ENCODE peak calls at places on chromosomes 6 and 20, in six cellular contexts. D, G, L, J, N and W are unnamed samples.

GRCh38 chr20:36372671-36373070 is 66.5 kb downstream of the DLGAP4 start:
- DNase-seq in L (no peak), N (no peak), G (no peak), D (no peak), J (no peak), W (no peak)

GRCh38 chr20:48667889-48668413 is 159.8 kb downstream of the PREX1 start:
- DNase-seq in L (no peak), G (no peak), N (no peak), J (no peak), D (no peak), W (no peak)

GRCh38 chr6:159695984-159696383 is 2.9 kb upstream of the SOD2 start:
- DNase-seq in N (no peak), D (no peak), J (no peak), L (no peak), G (no peak), W (no peak)

GRCh38 chr6:3263091-3263490 is 4.3 kb downstream of the PSMG4 start:
- DNase-seq in J (no peak), L (no peak), G (no peak), N (no peak), D (no peak), W (no peak)

GRCh38 chr6:15534970-15535369 is 127.9 kb downstream of the DTNBP1 start:
- DNase-seq in J (no peak), N (no peak), D (no peak), L (no peak), G (no peak), W (no peak)

GRCh38 chr6:149887343-149887742 is 10.6 kb downstream of the RAET1E start:
- DNase-seq in G (no peak), L (no peak), J (no peak), N (no peak), D (no peak), W (no peak)

GRCh38 chr6:74222768-74223321 is 526.8 kb downstream of the CD109 start:
- DNase-seq in J (no peak), N (peak; percentile 85), D (no peak), G (no peak), L (no peak), W (no peak)

GRCh38 chr6:114638346-114638745 is 295.5 kb upstream of the HS3ST5 start:
- DNase-seq in N (peak; percentile 85), G (no peak), D (no peak), L (no peak), J (no peak), W (no peak)

GRCh38 chr6:16635810-16636602 is 125.3 kb downstream of the ATXN1 start:
- DNase-seq in L (no peak), N (peak; percentile 31), D (no peak), J (no peak), G (peak; percentile 8), W (peak; percentile 27)

GRCh38 chr6:165834613-165835259 is 171.7 kb upstream of the PDE10A start:
- DNase-seq in N (no peak), J (peak; percentile 65), L (no peak), G (no peak), D (no peak), W (peak; percentile 97)

GRCh38 chr20:31953749-31954148 is 1.9 kb upstream of the PDRG1 start:
- DNase-seq in L (no peak), N (no peak), D (no peak), G (no peak), J (no peak), W (no peak)

GRCh38 chr6:107237992-107238660 is 122.8 kb upstream of the BEND3 start:
- DNase-seq in J (no peak), D (no peak), L (no peak), N (no peak), G (no peak), W (no peak)

DNA sequence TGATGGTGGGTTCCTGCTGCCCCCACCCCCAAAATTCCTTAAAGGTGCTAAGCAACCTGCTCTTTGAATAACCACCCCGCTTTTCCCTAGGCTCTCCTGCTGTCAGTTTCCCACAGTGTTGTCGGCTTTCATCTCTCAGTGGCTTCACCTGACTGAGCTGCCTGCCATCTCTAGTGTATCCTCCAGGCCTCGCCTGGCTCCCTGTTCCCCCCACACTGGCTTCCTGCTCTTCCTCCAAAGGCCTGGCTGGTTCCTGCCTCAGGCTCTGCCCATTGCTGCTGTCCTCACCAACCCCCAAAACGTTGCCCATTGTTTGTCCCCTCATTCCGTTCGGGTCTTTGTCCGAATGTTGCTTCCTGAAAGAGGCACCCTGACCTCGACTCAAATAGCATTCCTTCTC is 93.8 kb upstream of the POPDC3 start:
- DNase-seq in D (no peak), L (no peak), N (peak; percentile 16), G (no peak), J (no peak), W (no peak)
- H3K4me1 ChIP-seq in D (no peaks in the 10 kb centered on the region), L (no peaks in the 10 kb centered on the region), N (peaks cover 14% of the 10 kb centered on the region), G (no peaks in the 10 kb centered on the region), J (no peaks in the 10 kb centered on the region), W (no peaks in the 10 kb centered on the region)

GRCh38 chr6:155656024-155656423 is 200.4 kb upstream of the NOX3 start:
- DNase-seq in J (no peak), N (no peak), G (no peak), D (no peak), L (no peak), W (no peak)
- H3K4me3 ChIP-seq in J (no peak overlapping the region), N (no peak overlapping the region), G (no peak overlapping the region), D (no peak overlapping the region), L (no peak overlapping the region), W (no peak overlapping the region)

GRCh38 chr6:155980680-155981079 is 525.0 kb upstream of the NOX3 start:
- DNase-seq in J (no peak), L (no peak), G (no peak), D (no peak), N (no peak), W (no peak)

GRCh38 chr6:155974359-155974758 is 518.7 kb upstream of the NOX3 start:
- DNase-seq in N (no peak), D (no peak), J (no peak), L (no peak), G (no peak), W (no peak)

GRCh38 chr6:155980014-155980413 is 524.4 kb upstream of the NOX3 start:
- DNase-seq in N (no peak), G (no peak), J (no peak), D (no peak), L (no peak), W (no peak)

GRCh38 chr6:155970878-155971702 is 515.5 kb upstream of the NOX3 start:
- DNase-seq in J (no peak), L (no peak), D (no peak), N (no peak), G (no peak), W (no peak)

GRCh38 chr6:155974967-155975366 is 519.3 kb upstream of the NOX3 start:
- DNase-seq in L (no peak), G (no peak), J (no peak), D (no peak), N (no peak), W (no peak)
- H3K4me1 ChIP-seq in L (no peaks in the 10 kb centered on the region), G (no peaks in the 10 kb centered on the region), J (no peaks in the 10 kb centered on the region), D (peaks cover 37% of the 10 kb centered on the region), N (no peaks in the 10 kb centered on the region), W (no peaks in the 10 kb centered on the region)

DNA sequence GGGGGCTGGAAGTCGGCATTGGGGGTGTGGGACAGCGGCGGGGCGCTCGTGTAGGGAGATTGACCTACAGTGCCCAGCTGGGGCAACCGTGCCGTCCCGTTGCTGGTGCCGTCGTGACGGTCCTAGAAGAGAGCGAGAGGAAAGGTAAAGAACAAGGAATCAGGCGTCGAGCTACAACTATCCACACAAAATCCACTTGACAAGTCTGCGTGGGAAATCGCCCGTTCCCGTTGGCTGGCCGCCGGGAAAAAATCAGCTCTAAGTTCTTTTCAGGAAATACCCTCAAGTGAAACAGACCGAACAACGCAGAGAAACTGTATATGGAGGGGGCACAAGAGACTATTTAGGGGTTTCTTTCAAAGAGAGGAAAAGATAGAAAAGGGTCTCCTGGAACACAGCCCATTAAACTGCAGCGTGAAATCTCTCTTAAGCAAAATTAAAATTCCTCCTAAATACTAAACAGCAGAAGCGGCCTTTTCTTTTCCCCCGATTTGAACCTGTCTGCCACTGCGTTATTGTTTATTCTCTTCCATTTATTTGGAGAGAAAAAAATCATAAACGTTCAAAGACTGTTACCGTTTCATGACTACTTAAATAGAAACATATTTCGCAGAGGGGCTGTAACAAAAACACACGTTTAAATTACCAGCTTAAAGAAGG is 4.5 kb downstream of the TFAP2A start:
- DNase-seq in J (no peak), D (no peak), N (peak; percentile 39), L (no peak), G (no peak), W (no peak)
- H3K4me3 ChIP-seq in J (peak overlapping the region; percentile 86), D (peak overlapping the region; percentile 72), N (peak overlapping the region; percentile 54), L (peak overlapping the region; percentile 75), G (no peak overlapping the region), W (peak overlapping the region; percentile 71)